ENCODE peak calls at places on chromosomes 12 and 14, in five cellular contexts. K, H, F, T and G are unnamed samples.

GRCh38 chr14:74515891-74516412 is 22.4 kb downstream of the ISCA2 start:
- DNase-seq in K (no peak), H (no peak), F (no peak), T (peak), G (peak)

GRCh38 chr12:22821985-22822384 is 197.0 kb downstream of the ETNK1 start:
- DNase-seq in K (no peak), H (no peak), F (no peak), T (no peak), G (no peak)

GRCh38 chr12:130049666-130050065 is 112.6 kb upstream of the FZD10 start:
- DNase-seq in K (no peak), H (no peak), F (no peak), T (no peak), G (no peak)

GRCh38 chr14:101559624-101560533 is 1.4 kb upstream of the DIO3 start:
- DNase-seq in K (peak), H (peak), F (no peak), T (peak), G (no peak)

GRCh38 chr12:53798575-53798974 is 46.8 kb upstream of the CISTR start:
- DNase-seq in K (no peak), H (no peak), F (peak), T (no peak), G (no peak)

GRCh38 chr12:94100254-94100653 is 48.1 kb upstream of the PLXNC1 start:
- DNase-seq in K (no peak), H (no peak), F (no peak), T (no peak), G (no peak)

GRCh38 chr12:91922139-91922538 is 223.5 kb downstream of the BTG1 start:
- DNase-seq in K (no peak), H (no peak), F (no peak), T (no peak), G (no peak)

GRCh38 chr12:51028126-51028810 is 2.1 kb upstream of the SLC11A2 start:
- DNase-seq in K (no peak), H (no peak), F (no peak), T (no peak), G (no peak)

GRCh38 chr12:62435337-62436163 is 31.1 kb upstream of the MON2 start:
- DNase-seq in K (peak), H (peak), F (peak), T (peak), G (peak)

GRCh38 chr12:13101854-13102375 is 1.6 kb downstream of the GSG1 start:
- DNase-seq in K (no peak), H (no peak), F (no peak), T (no peak), G (no peak)

GRCh38 chr12:119594399-119594730 is 791 bp downstream of the TMEM233 start:
- DNase-seq in K (no peak), H (no peak), F (no peak), T (no peak), G (no peak)

GRCh38 chr12:113891167-113891692 is 74.9 kb downstream of the RBM19 start:
- DNase-seq in K (no peak), H (no peak), F (no peak), T (no peak), G (no peak)

GRCh38 chr12:125185740-125186470 is 120.7 kb downstream of the AACS start:
- DNase-seq in K (peak), H (peak), F (peak), T (peak), G (peak)

GRCh38 chr12:78457951-78458350 is 406.6 kb upstream of the SYT1 start:
- DNase-seq in K (no peak), H (no peak), F (no peak), T (no peak), G (no peak)

GRCh38 chr14:66425402-66425801 is 60.8 kb upstream of the CCDC196 start:
- DNase-seq in K (no peak), H (peak), F (no peak), T (peak), G (peak)

GRCh38 chr12:48024735-48025134 is 20.5 kb upstream of the COL2A1 start:
- DNase-seq in K (no peak), H (no peak), F (no peak), T (no peak), G (no peak)

GRCh38 chr12:63068857-63069442 is 82.1 kb downstream of the AVPR1A start:
- DNase-seq in K (no peak), H (no peak), F (no peak), T (no peak), G (no peak)

GRCh38 chr14:21095430-21096205 is 2.8 kb downstream of the ZNF219 start:
- DNase-seq in K (no peak), H (no peak), F (no peak), T (no peak), G (no peak)

GRCh38 chr12:15404485-15404884 is 82.2 kb downstream of the PTPRO start:
- DNase-seq in K (no peak), H (no peak), F (no peak), T (no peak), G (no peak)

GRCh38 chr12:125657681-125658080 is 592.4 kb downstream of the AACS start:
- DNase-seq in K (no peak), H (no peak), F (no peak), T (no peak), G (no peak)

GRCh38 chr12:132872975-132873421 is 14.4 kb downstream of the CHFR start:
- DNase-seq in K (no peak), H (no peak), F (no peak), T (no peak), G (no peak)

GRCh38 chr14:85535916-85536834 is 6.2 kb downstream of the FLRT2 start:
- DNase-seq in K (no peak), H (no peak), F (no peak), T (no peak), G (no peak)

GRCh38 chr14:56491299-56492285 is 88.0 kb upstream of the TMEM260 start:
- DNase-seq in K (no peak), H (no peak), F (peak), T (no peak), G (no peak)

GRCh38 chr12:108757842-108758241 is 26.5 kb upstream of the CORO1C start:
- DNase-seq in K (no peak), H (no peak), F (no peak), T (no peak), G (no peak)

GRCh38 chr12:115324949-115325638 is 641.1 kb upstream of the TBX3 start:
- DNase-seq in K (no peak), H (no peak), F (no peak), T (no peak), G (no peak)

GRCh38 chr12:93122089-93122488 is 193.0 kb upstream of the EEA1 start:
- DNase-seq in K (no peak), H (no peak), F (no peak), T (no peak), G (no peak)

GRCh38 chr14:53310412-53310811 is 157.3 kb upstream of the DDHD1 start:
- DNase-seq in K (no peak), H (no peak), F (no peak), T (no peak), G (no peak)

GRCh38 chr12:126157575-126157966 is 1092.3 kb downstream of the AACS start:
- DNase-seq in K (peak), H (no peak), F (no peak), T (no peak), G (no peak)

GRCh38 chr14:105087308-105087962 is 22.2 kb upstream of the GPR132 start:
- DNase-seq in K (no peak), H (peak), F (peak), T (peak), G (peak)

GRCh38 chr14:105089746-105090492 is 24.7 kb upstream of the GPR132 start:
- DNase-seq in K (peak), H (no peak), F (no peak), T (no peak), G (no peak)

GRCh38 chr14:105090493-105091334 is 25.5 kb upstream of the GPR132 start:
- DNase-seq in K (peak), H (peak), F (peak), T (peak), G (peak)

GRCh38 chr14:105087963-105088811 is 23.0 kb upstream of the GPR132 start:
- DNase-seq in K (peak), H (peak), F (no peak), T (peak), G (peak)

GRCh38 chr14:105088812-105089745 is 23.8 kb upstream of the GPR132 start:
- DNase-seq in K (no peak), H (no peak), F (no peak), T (no peak), G (peak)
- TF ChIP-seq CTCF in K (no peak), H (no peak), F (no peak), T (no peak), G (no peak)

DNA sequence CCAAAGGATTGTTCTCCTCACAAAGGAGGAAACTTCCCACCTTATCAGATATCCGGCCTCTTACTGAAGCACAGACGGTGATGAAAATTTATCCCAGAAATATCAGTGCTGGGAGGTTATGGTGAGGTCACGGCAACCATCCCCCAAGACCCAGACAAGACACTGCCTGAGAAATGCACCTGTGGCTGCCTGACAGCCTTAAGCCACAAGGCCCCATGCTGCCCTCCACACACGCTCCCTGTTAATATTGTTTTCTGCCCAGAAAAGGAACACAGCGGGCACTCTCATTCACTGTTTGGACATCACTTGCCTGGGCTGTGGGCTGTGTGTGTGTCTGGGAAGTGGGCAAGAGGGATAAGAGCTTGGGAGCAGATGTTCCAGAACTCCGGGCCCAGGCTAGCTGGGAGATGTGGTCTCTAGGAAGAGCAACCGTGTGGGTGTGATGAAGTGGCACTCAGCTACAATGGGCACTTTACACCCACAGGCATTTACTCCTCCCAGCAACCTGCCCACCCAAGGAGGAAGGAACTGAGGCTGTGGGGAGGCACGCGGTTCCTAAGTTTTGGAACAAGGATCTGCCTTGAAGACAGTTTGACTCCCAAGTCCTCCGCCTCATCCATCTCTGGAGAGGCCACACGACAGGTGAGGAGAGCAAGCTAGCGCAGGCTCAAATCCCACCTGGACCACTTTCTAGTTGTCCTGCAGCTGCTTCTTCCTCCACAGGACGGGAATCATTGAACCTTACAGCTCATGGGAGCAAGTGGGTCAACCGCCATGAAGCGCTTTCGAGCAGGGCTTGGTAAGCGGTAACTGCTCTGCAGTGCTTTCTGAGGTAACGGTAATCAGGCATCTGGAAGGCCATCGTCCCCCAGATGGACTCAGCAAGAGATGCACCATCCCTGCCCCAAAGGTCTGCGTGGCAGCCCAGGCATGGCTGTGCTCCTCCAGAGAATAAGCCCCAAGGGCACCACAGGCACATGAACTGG is 91.4 kb downstream of the CHGA start:
- DNase-seq in K (no peak), H (no peak), F (no peak), T (no peak), G (no peak)
- H3K27ac ChIP-seq in K (no peak), H (no peak), F (peak), T (peak), G (no peak)

GRCh38 chr14:24432259-24433131 is 2.7 kb downstream of the KHNYN start:
- DNase-seq in K (no peak), H (peak), F (no peak), T (no peak), G (no peak)
- H3K4me3 ChIP-seq in K (no peak), H (no peak), F (peak), T (peak), G (peak)

GRCh38 chr12:18387706-18388105 is 126.4 kb downstream of the PIK3C2G start:
- DNase-seq in K (no peak), H (no peak), F (no peak), T (no peak), G (no peak)

GRCh38 chr12:18382486-18382885 is 121.2 kb downstream of the PIK3C2G start:
- DNase-seq in K (no peak), H (no peak), F (no peak), T (no peak), G (no peak)

GRCh38 chr12:18383203-18383602 is 121.9 kb downstream of the PIK3C2G start:
- DNase-seq in K (no peak), H (no peak), F (no peak), T (no peak), G (no peak)
- TF ChIP-seq CTCF in K (no peak), H (no peak), F (no peak), T (no peak), G (no peak)